ENCODE peak calls at places on chromosomes 7 and 10, in eight cellular contexts. F is left lung, V is IMR-90, B is right atrium auricular region, E is esophagus squamous epithelium, I is left ventricle myocardium inferior, N is heart right ventricle, X is cardiac muscle cell. T is an unnamed sample.
A peak's percentile ranks its signal among the peaks of the same experiment; 100 is the strongest.

GRCh38 chr7:92723978-92724377 is 112.4 kb downstream of the CDK6 start:
- DNase-seq in B (no peak), I (no peak), X (no peak), E (no peak), V (no peak), N (peak; percentile 76), F (no peak), T (no peak)

GRCh38 chr10:17713133-17713532 is 38.9 kb upstream of the TMEM236 start:
- DNase-seq in N (no peak), E (no peak), B (no peak), I (no peak), X (no peak), V (no peak), F (no peak), T (no peak)

GRCh38 chr7:23074443-23075244 is 30.9 kb upstream of the KLHL7 start:
- DNase-seq in E (no peak), I (no peak), X (peak; percentile 12), F (no peak), B (no peak), N (no peak), V (peak; percentile 34), T (no peak)

GRCh38 chr10:115432188-115432819 is 339.1 kb downstream of the ATRNL1 start:
- DNase-seq in E (no peak), V (peak; percentile 6), B (no peak), I (no peak), N (no peak), X (peak; percentile 11), F (no peak), T (no peak)

GRCh38 chr10:101311440-101312067 is 42.4 kb upstream of the BTRC start:
- DNase-seq in X (peak; percentile 25), B (no peak), N (no peak), E (no peak), I (no peak), F (no peak), V (no peak), T (no peak)

GRCh38 chr7:138345567-138345966 is 114.5 kb upstream of the TRIM24 start:
- DNase-seq in V (no peak), N (no peak), I (no peak), E (no peak), B (no peak), F (no peak), X (no peak), T (no peak)

GRCh38 chr10:48976208-48976607 is 36.6 kb upstream of the LRRC18 start:
- DNase-seq in I (no peak), N (no peak), B (no peak), F (no peak), X (peak; percentile 7), V (peak; percentile 4), E (no peak), T (no peak)

GRCh38 chr7:130951976-130952313 is 217.9 kb upstream of the KLF14 start:
- DNase-seq in F (no peak), N (no peak), I (no peak), X (no peak), E (no peak), B (no peak), V (no peak), T (no peak)

GRCh38 chr7:151245360-151246160 is 2.9 kb downstream of the SMARCD3 start:
- DNase-seq in E (no peak), X (no peak), I (no peak), N (no peak), B (no peak), V (no peak), F (peak; percentile 88), T (no peak)

GRCh38 chr7:95725170-95725569 is 47.2 kb upstream of the DYNC1I1 start:
- DNase-seq in N (no peak), F (no peak), B (no peak), I (no peak), X (no peak), V (no peak), E (no peak), T (no peak)

DNA sequence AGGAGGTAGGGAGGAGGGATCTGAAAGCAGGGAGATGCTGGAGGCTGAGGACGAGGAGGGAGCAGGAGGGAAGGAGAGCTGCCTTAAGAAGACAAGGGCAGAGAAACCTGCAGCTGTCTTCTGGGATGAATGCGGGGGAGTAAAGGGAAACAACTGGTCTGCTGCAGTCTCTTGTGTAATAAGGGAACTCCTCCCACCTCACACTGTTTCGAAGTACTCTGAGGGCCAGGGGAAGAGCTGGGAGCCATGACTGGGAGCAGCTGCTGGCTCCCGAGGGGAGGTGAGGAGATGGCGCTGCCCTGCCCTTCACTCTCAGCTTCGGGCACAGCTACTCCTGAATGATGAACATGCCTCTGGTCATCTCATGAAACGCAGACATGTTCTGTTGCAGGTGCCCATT is 65.1 kb downstream of the CLEC2L start:
- DNase-seq in V (peak; percentile 83), N (no peak), X (peak; percentile 94), I (no peak), F (no peak), E (no peak), B (peak; percentile 43), T (no peak)
- H3K27ac ChIP-seq in V (no peak overlapping the region), N (no peak overlapping the region), X (no peak overlapping the region), I (no peak overlapping the region), F (no peak overlapping the region), E (no peak overlapping the region), B (no peak overlapping the region), T (no peak overlapping the region)

DNA sequence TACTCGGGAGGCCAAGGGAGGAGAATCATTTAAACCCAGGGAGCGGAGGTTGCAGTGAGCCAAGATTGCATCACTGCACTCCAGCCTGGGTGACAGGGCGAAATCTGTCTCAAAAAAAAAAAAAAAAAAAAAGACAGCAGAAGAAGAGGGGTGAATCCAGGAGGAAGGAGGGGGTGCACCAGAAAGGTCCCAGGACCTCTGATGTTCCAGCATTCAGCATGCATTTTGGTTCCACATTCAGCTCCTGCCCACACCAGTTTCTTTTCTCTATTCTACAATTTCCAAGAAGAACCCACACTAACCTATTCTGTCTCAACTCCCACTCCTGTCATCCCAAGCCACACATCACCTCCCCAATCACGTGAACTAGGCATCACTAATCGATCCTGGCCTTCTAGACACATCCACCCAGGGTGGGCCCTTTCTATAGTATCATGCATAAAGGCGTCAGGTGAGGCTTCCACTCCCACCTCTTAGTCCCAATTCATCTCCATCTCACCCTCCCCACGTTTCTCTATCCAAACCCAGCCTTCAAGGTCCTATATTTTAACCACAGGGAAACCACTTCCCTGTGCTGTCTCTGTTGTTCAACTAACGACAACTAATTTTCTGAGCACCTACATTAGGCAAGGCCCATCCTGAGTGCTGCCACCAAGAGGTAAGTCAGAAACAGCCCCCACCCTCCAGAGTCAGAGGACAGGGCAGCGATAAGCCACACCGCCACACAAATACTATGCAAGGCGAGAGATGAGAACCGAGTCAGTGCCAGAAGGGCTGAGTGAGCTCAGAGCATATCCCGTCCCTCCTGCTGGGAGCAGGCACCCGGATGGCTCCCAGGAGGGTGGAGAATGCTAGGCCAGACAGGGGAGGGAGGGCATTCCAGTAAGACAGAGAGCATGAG is 2.2 kb downstream of the ANXA11 start:
- DNase-seq in V (peak; percentile 85), N (peak; percentile 86), E (no peak), B (peak; percentile 94), I (peak; percentile 81), X (peak; percentile 92), F (no peak), T (peak; percentile 40)
- H3K4me1 ChIP-seq in V (peaks cover 27% of the 10 kb centered on the region), N (peaks cover 85% of the 10 kb centered on the region), E (peaks cover 51% of the 10 kb centered on the region), B (no peaks in the 10 kb centered on the region), I (peaks cover 97% of the 10 kb centered on the region), X (peaks cover 41% of the 10 kb centered on the region), F (peaks cover 75% of the 10 kb centered on the region), T (peaks cover 3% of the 10 kb centered on the region)

DNA sequence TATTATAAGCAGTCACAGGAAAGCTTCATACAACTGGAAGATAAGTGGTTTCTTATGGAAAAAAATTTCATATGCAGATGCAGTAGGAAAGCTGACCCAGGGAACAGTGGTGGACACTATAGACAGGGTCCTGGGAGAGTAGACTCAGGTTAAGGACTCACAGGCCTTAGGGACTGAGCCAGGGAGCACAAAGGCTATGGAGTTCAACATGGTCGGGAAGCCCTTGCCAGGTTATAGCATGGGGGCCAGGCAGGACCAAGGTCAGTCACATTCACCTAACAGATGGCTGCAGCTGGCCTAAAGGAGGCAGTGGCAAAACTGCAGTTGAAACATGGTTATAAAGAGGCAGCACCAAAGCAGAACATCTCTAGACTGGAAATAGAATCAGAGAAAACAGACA is 54.9 kb upstream of the UNC5B start:
- DNase-seq in E (no peak), I (no peak), X (no peak), B (no peak), N (no peak), F (no peak), V (no peak), T (no peak)
- H3K27me3 ChIP-seq in E (no peaks in the 10 kb centered on the region), I (no peaks in the 10 kb centered on the region), X (no peaks in the 10 kb centered on the region), B (no peaks in the 10 kb centered on the region), N (no peaks in the 10 kb centered on the region), F (no peaks in the 10 kb centered on the region), V (peaks cover 5% of the 10 kb centered on the region), T (peaks cover 12% of the 10 kb centered on the region)

GRCh38 chr10:95416270-95416669 is 125.5 kb upstream of the PDLIM1 start:
- DNase-seq in F (no peak), B (no peak), X (no peak), E (no peak), V (no peak), N (no peak), I (no peak), T (no peak)
- H3K27ac ChIP-seq in F (no peak overlapping the region), B (peak overlapping the region; percentile 99), X (no peak overlapping the region), E (peak overlapping the region; percentile 65), V (no peak overlapping the region), N (peak overlapping the region; percentile 96), I (peak overlapping the region; percentile 97), T (no peak overlapping the region)

GRCh38 chr7:133509822-133510221 is 256.9 kb downstream of the EXOC4 start:
- DNase-seq in X (no peak), F (no peak), B (no peak), V (no peak), I (no peak), E (no peak), N (no peak), T (no peak)

GRCh38 chr7:133512560-133512959 is 259.7 kb downstream of the EXOC4 start:
- DNase-seq in B (no peak), N (no peak), X (peak; percentile 81), E (no peak), V (peak; percentile 94), I (no peak), F (no peak), T (peak; percentile 40)

GRCh38 chr7:133511242-133511641 is 258.4 kb downstream of the EXOC4 start:
- DNase-seq in V (no peak), I (no peak), N (no peak), X (no peak), E (no peak), B (no peak), F (no peak), T (no peak)

GRCh38 chr7:133511708-133512107 is 258.8 kb downstream of the EXOC4 start:
- DNase-seq in B (no peak), X (no peak), F (no peak), N (no peak), E (no peak), V (no peak), I (no peak), T (no peak)

GRCh38 chr7:133510326-133511055 is 257.6 kb downstream of the EXOC4 start:
- DNase-seq in I (no peak), X (peak; percentile 44), N (no peak), B (no peak), E (no peak), F (no peak), V (peak; percentile 12), T (no peak)
- H3K4me1 ChIP-seq in I (no peaks in the 10 kb centered on the region), X (no peaks in the 10 kb centered on the region), N (no peaks in the 10 kb centered on the region), B (no peaks in the 10 kb centered on the region), E (no peaks in the 10 kb centered on the region), F (no peaks in the 10 kb centered on the region), V (no peaks in the 10 kb centered on the region), T (no peaks in the 10 kb centered on the region)

T was measured in foreskin keratinocyte.